ENCODE peak calls at places on chromosomes 11 and 22, in seven cellular contexts. B is mesendoderm; T is ovary; A is adipocyte; P is CD4-positive, CD25-positive, alpha-beta regulatory T cell; L is MM.1S; O is HFF-Myc. S is an unnamed sample.

GRCh38 chr11:10580625-10581024 is 12.2 kb upstream of the LYVE1 start:
- DNase-seq in B (no peak), T (no peak), A (no peak), P (no peak), L (no peak), O (no peak), S (no peak)

GRCh38 chr11:39011822-39012221 is 2413.8 kb upstream of the RAG2 start:
- DNase-seq in B (no peak), T (no peak), A (no peak), P (no peak), L (no peak), O (no peak), S (no peak)

GRCh38 chr11:3911908-3912505 is 56.5 kb downstream of the STIM1 start:
- DNase-seq in B (no peak), T (no peak), A (no peak), P (no peak), L (no peak), O (no peak), S (no peak)

GRCh38 chr11:74086242-74086884 is 77.5 kb upstream of the UCP3 start:
- DNase-seq in B (no peak), T (no peak), A (no peak), P (peak), L (no peak), O (no peak), S (no peak)

GRCh38 chr11:62340269-62340901 is 3.1 kb downstream of the ASRGL1 start:
- DNase-seq in B (peak), T (peak), A (peak), P (peak), L (peak), O (peak), S (peak)

GRCh38 chr11:17498058-17498457 is 21.4 kb upstream of the ABCC8 start:
- DNase-seq in B (peak), T (no peak), A (no peak), P (no peak), L (peak), O (no peak), S (no peak)

GRCh38 chr11:30725645-30726195 is 139.6 kb upstream of the MPPED2 start:
- DNase-seq in B (no peak), T (no peak), A (no peak), P (no peak), L (no peak), O (no peak), S (no peak)

GRCh38 chr22:36052505-36052941 is 23.9 kb upstream of the RBFOX2 start:
- DNase-seq in B (peak), T (no peak), A (no peak), P (no peak), L (peak), O (no peak), S (no peak)

GRCh38 chr11:1640076-1640946 is 10.7 kb downstream of the KRTAP5-5 start:
- DNase-seq in B (peak), T (no peak), A (peak), P (no peak), L (peak), O (no peak), S (peak)

GRCh38 chr11:8604078-8604723 is 10.2 kb upstream of the STK33 start:
- DNase-seq in B (peak), T (no peak), A (peak), P (no peak), L (peak), O (peak), S (peak)

GRCh38 chr11:102491969-102492368 is 38.6 kb downstream of the MMP7 start:
- DNase-seq in B (no peak), T (no peak), A (no peak), P (no peak), L (no peak), O (no peak), S (no peak)

GRCh38 chr11:115716577-115717214 is 212.5 kb upstream of the CADM1 start:
- DNase-seq in B (no peak), T (no peak), A (no peak), P (no peak), L (no peak), O (no peak), S (no peak)

GRCh38 chr22:50039669-50040458 is 18.2 kb downstream of the TTLL8 start:
- DNase-seq in B (no peak), T (no peak), A (no peak), P (no peak), L (no peak), O (no peak), S (no peak)

GRCh38 chr11:67316882-67317364 is 13.6 kb downstream of the SSH3 start:
- DNase-seq in B (no peak), T (no peak), A (no peak), P (no peak), L (no peak), O (peak), S (no peak)

GRCh38 chr22:22820626-22821025 is 67.0 kb upstream of the IGLL5 start:
- DNase-seq in B (no peak), T (no peak), A (no peak), P (peak), L (peak), O (no peak), S (no peak)
- H3K4me3 ChIP-seq in B (no peak), T (no peak), A (no peak), P (peak), L (no peak), O (no peak), S (no peak)

DNA sequence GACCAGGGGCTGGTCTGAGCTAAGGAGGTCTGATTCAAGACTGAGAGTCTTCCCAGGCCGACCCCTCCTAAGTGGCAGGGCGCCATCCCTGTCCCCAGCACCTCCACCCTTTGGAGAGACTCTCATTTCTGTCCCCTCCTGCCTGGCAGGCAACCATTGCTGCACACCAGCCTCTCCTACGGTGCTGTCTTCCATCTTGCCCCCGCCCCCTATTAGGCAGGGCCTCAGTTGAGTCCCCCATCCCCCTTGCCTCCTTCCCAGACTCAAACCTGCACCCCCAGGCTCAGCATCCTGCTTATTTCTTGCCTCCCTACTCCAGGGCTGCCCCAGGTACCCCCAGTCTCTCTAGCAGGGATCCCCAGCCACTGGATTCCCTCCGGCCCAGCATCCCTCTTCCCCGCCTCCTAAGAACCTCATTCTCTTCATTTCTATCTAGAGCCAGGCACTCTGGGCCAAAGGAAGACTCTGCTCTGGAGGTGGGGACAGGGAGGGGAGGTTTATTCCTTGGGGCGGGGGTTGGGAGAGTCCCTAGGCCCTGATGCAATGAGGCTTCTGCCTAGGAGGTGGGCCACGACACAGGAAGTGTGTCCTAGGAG is 1.7 kb upstream of the RCOR2 start:
- DNase-seq in B (peak), T (no peak), A (no peak), P (no peak), L (no peak), O (no peak), S (peak)
- H3K4me3 ChIP-seq in B (no peak), T (no peak), A (no peak), P (no peak), L (peak), O (peak), S (no peak)

GRCh38 chr11:43687120-43687791 is 6.7 kb downstream of the HSD17B12 start:
- DNase-seq in B (peak), T (no peak), A (peak), P (no peak), L (no peak), O (no peak), S (no peak)

GRCh38 chr11:43690929-43691328 is 10.4 kb downstream of the HSD17B12 start:
- DNase-seq in B (no peak), T (no peak), A (no peak), P (no peak), L (no peak), O (no peak), S (no peak)

GRCh38 chr11:43691806-43692205 is 11.3 kb downstream of the HSD17B12 start:
- DNase-seq in B (no peak), T (no peak), A (no peak), P (no peak), L (no peak), O (no peak), S (no peak)

GRCh38 chr11:43691332-43691731 is 10.8 kb downstream of the HSD17B12 start:
- DNase-seq in B (no peak), T (no peak), A (no peak), P (no peak), L (no peak), O (no peak), S (no peak)

DNA sequence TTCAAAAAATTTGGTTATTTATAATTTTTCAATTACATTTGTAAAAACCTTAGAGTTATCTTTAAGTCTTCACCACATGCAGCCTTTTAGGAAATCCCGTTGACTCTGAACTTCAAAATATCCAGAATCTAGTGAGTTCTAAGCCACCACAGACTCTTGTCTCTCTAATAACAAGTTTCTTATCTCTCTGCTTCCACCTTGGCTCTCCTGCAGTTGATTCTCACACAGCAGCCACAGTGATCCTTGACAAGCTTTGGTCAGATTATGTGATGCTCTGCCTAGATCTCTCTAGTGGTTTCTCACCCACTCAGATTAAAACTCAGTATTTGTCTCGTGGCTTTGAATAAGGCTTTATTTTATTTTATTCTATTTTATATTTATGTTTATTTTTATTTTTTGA is 8.6 kb downstream of the HSD17B12 start:
- DNase-seq in B (no peak), T (no peak), A (no peak), P (no peak), L (no peak), O (no peak), S (no peak)
- H3K4me3 ChIP-seq in B (no peak), T (no peak), A (no peak), P (no peak), L (no peak), O (no peak), S (no peak)

GRCh38 chr22:40183029-40183581 is 5.4 kb downstream of the TNRC6B start:
- DNase-seq in B (peak), T (no peak), A (peak), P (peak), L (no peak), O (no peak), S (no peak)
- H3K4me3 ChIP-seq in B (no peak), T (no peak), A (peak), P (peak), L (no peak), O (peak), S (no peak)

S was measured in BE2C.